ENCODE peak calls at places on chromosomes 6 and 20, in five cellular contexts. X, M, Z, K and F are unnamed samples. For H3K4me1, the result is how much of the 10 kb centered on the place peaks cover.

GRCh38 chr20:25378189-25378883 is 12.3 kb downstream of the ABHD12 start:
- DNase-seq in X (no peak), M (no peak), Z (no peak), K (no peak), F (no peak)

GRCh38 chr6:134195985-134196384 is 121.9 kb downstream of the SGK1 start:
- DNase-seq in X (no peak), M (no peak), Z (no peak), K (no peak), F (no peak)

GRCh38 chr20:35663516-35663812 is 1.2 kb downstream of the CPNE1 start:
- DNase-seq in X (no peak), M (no peak), Z (no peak), K (no peak), F (no peak)

GRCh38 chr6:147244832-147245231 is 40.6 kb downstream of the STXBP5 start:
- DNase-seq in X (no peak), M (no peak), Z (no peak), K (no peak), F (no peak)

GRCh38 chr6:138593100-138593877 is 94.0 kb upstream of the NHSL1 start:
- DNase-seq in X (peak), M (no peak), Z (no peak), K (no peak), F (peak)

GRCh38 chr6:134853111-134854055 is 96.5 kb downstream of the ALDH8A1 start:
- DNase-seq in X (no peak), M (no peak), Z (no peak), K (no peak), F (no peak)

GRCh38 chr20:41363601-41364000 is 3.0 kb downstream of the EMILIN3 start:
- DNase-seq in X (no peak), M (no peak), Z (no peak), K (no peak), F (no peak)

GRCh38 chr20:15930324-15931305 is 642.6 kb downstream of the KIF16B start:
- DNase-seq in X (no peak), M (no peak), Z (no peak), K (no peak), F (no peak)

GRCh38 chr6:56713285-56713684 is 70.6 kb upstream of the DST start:
- DNase-seq in X (peak), M (no peak), Z (no peak), K (no peak), F (no peak)

GRCh38 chr20:58428364-58428763 is 39.3 kb downstream of the VAPB start:
- DNase-seq in X (no peak), M (no peak), Z (no peak), K (no peak), F (no peak)

GRCh38 chr6:149211046-149211571 is 106.4 kb upstream of the TAB2 start:
- DNase-seq in X (no peak), M (no peak), Z (no peak), K (no peak), F (no peak)

GRCh38 chr6:11972270-11972669 is 39.8 kb upstream of the HIVEP1 start:
- DNase-seq in X (no peak), M (no peak), Z (no peak), K (no peak), F (no peak)
- H3K4me1 ChIP-seq in X (under half), M (under half), Z (under half), K (under half), F (under half)

GRCh38 chr6:42029881-42030280 is 20.4 kb upstream of the TAF8 start:
- DNase-seq in X (no peak), M (no peak), Z (no peak), K (peak), F (no peak)

GRCh38 chr6:42028234-42029061 is 21.9 kb upstream of the TAF8 start:
- DNase-seq in X (no peak), M (no peak), Z (peak), K (peak), F (no peak)

GRCh38 chr6:42030585-42031506 is 19.5 kb upstream of the TAF8 start:
- DNase-seq in X (no peak), M (peak), Z (peak), K (peak), F (no peak)

GRCh38 chr6:42026540-42026939 is 23.8 kb upstream of the TAF8 start:
- DNase-seq in X (no peak), M (no peak), Z (no peak), K (no peak), F (no peak)

DNA sequence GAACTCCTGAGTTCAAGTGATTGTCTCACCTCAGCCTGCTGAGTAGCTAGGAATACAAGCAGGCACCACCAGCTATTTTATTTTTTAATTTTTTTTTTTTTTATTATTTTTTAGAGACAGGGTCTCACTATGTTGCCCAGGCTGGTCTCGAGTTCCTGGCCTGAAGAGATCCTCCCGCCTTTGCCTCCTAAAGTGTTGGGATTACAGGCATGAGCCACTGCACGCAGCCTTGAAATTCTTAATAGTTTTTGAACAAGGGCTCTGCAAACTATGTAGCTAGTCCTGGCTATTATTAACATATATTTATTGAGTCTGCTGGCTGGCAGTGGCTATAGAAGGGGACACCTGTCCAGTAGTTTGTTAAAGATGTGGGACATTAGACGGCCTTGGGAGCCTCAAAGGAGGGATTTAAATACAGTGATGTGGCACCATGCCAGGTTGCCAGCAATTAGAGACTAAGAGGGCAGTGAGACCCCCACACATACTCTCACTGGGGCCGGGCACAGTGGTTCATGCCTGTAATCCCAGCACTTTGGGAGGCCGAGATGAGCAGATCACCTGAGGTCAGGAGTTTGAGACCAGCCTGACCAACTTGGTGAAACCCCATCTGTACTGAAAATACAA is 21.1 kb upstream of the TAF8 start:
- DNase-seq in X (no peak), M (no peak), Z (no peak), K (peak), F (no peak)
- H3K4me1 ChIP-seq in X (under half), M (under half), Z (under half), K (half or more), F (under half)

GRCh38 chr6:13406051-13406477 is 77.7 kb upstream of the TBC1D7 start:
- DNase-seq in X (no peak), M (no peak), Z (no peak), K (no peak), F (no peak)
- H3K4me1 ChIP-seq in X (under half), M (under half), Z (half or more), K (under half), F (under half)

DNA sequence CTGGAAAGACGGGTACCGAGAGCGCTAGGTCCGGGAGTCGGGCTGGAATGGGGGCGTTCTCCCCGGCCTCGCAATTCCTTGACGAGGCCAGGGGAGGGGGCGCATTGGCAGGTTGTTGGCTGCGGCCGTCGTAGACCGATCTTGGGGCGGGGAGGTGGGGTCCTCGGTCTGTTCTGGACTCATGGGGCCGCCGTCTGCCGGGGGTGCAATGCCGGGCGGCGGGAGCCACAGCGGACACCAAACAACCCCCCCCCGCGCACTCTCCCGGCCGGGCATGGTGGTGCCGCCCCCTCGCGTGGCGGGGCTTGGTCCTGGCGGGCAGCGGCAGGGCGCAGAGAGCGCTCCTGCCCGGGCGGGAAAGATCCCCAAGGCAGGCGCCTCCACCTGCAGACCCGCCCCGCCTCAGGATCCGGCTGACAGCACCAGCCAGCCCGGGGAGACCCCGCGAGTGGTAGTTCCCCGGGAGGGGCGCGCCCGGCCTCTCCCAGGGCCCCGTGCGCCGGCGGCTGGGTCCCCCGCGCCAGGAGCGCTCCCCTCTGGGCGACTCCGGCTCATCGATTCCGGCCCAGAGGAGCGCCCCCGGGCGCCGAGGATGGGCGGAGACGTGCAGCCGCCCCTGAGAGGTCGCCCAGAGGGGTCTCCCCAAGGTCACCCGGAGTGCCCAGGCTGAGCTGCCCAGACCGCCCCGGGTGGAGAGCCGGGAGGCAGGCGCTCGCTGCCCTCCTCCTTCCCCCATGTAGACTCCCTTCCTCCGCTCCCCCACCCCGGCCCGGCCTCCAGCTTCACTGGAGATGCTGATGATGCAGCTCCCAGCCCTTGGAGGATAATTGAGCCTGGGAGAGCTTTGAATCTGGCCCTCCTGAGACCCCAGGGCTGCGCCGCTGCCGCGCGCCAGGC is 709 bp downstream of the PPP1R16B start:
- DNase-seq in X (peak), M (no peak), Z (peak), K (peak), F (no peak)
- H3K4me1 ChIP-seq in X (under half), M (under half), Z (under half), K (under half), F (under half)

DNA sequence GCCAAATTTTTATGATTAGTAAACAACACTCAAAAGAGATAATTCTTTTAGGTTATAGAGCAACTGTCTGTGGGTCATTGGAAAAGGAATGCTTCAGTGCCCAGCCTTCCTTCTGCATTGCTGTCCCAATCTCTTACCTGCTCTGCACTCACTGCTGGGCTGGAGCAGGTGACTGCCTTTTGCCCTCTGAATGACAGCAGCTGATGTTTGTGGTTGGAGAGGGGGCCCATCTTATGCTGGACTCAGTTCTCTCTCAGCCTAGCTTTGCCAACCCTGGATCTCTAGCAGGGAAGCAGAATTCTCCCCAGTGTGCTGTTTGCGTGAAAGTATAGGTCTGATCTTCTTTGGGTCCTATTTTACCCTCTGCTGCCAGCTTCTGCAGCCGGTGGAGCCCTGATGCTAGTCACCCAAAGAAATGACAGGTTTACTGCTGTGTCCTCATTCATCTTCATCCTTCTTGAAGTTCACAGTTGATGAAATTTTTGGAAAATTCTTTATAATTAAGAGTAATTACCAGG is 193.5 kb downstream of the ARID1B start:
- DNase-seq in X (no peak), M (no peak), Z (no peak), K (no peak), F (no peak)
- H3K4me1 ChIP-seq in X (under half), M (under half), Z (under half), K (under half), F (under half)